ENCODE peak calls at places on chromosomes 6 and 20, in eight cellular contexts. One of them, this sample, is unnamed.

GRCh38 chr20:46057856-46058655 is 29.0 kb downstream of the SLC12A5 start:
- DNase-seq in ELR: peak; percentile 60
- DNase-seq in iris pigment epithelial cell: peak; percentile 57
- DNase-seq in NCI-H1105: no peak
- DNase-seq in stimulated activated CD8-positive, alpha-beta memory T cell treated with anti-CD3 and anti-CD28 coated beads, Interleukin-2, amount 100 ng/mL, for 1 hour: no peak
- DNase-seq in posterior cingulate gyrus: peak; percentile 92
- DNase-seq in activated naive CD4-positive, alpha-beta T cell treated with Interleukin-2 at 50 U/mL for 16 hours: peak; percentile 17
- DNase-seq in T-cell: no peak
- DNase-seq in this sample: peak; percentile 24

GRCh38 chr6:167990016-167990945 is 7.2 kb upstream of the KIF25 start:
- DNase-seq in NCI-H1105: no peak
- DNase-seq in T-cell: no peak
- DNase-seq in activated naive CD4-positive, alpha-beta T cell treated with Interleukin-2 at 50 U/mL for 16 hours: no peak
- DNase-seq in ELR: no peak
- DNase-seq in stimulated activated CD8-positive, alpha-beta memory T cell treated with anti-CD3 and anti-CD28 coated beads, Interleukin-2, amount 100 ng/mL, for 1 hour: no peak
- DNase-seq in posterior cingulate gyrus: no peak
- DNase-seq in iris pigment epithelial cell: no peak
- DNase-seq in this sample: no peak

GRCh38 chr6:109978174-109979032 is at the start of gene GPR6:
- DNase-seq in iris pigment epithelial cell: peak; percentile 41
- DNase-seq in ELR: peak; percentile 52
- DNase-seq in T-cell: no peak
- DNase-seq in posterior cingulate gyrus: peak; percentile 94
- DNase-seq in NCI-H1105: peak; percentile 60
- DNase-seq in stimulated activated CD8-positive, alpha-beta memory T cell treated with anti-CD3 and anti-CD28 coated beads, Interleukin-2, amount 100 ng/mL, for 1 hour: no peak
- DNase-seq in activated naive CD4-positive, alpha-beta T cell treated with Interleukin-2 at 50 U/mL for 16 hours: peak; percentile 12
- DNase-seq in this sample: peak; percentile 69

GRCh38 chr20:20461526-20461925 is 93.6 kb downstream of the INSM1 start:
- DNase-seq in T-cell: no peak
- DNase-seq in ELR: no peak
- DNase-seq in NCI-H1105: no peak
- DNase-seq in iris pigment epithelial cell: no peak
- DNase-seq in posterior cingulate gyrus: no peak
- DNase-seq in activated naive CD4-positive, alpha-beta T cell treated with Interleukin-2 at 50 U/mL for 16 hours: no peak
- DNase-seq in stimulated activated CD8-positive, alpha-beta memory T cell treated with anti-CD3 and anti-CD28 coated beads, Interleukin-2, amount 100 ng/mL, for 1 hour: no peak
- DNase-seq in this sample: no peak

GRCh38 chr20:61932711-61933480 is 132.8 kb downstream of the TAF4 start:
- DNase-seq in T-cell: no peak
- DNase-seq in stimulated activated CD8-positive, alpha-beta memory T cell treated with anti-CD3 and anti-CD28 coated beads, Interleukin-2, amount 100 ng/mL, for 1 hour: no peak
- DNase-seq in activated naive CD4-positive, alpha-beta T cell treated with Interleukin-2 at 50 U/mL for 16 hours: no peak
- DNase-seq in iris pigment epithelial cell: no peak
- DNase-seq in posterior cingulate gyrus: peak; percentile 67
- DNase-seq in NCI-H1105: no peak
- DNase-seq in ELR: no peak
- DNase-seq in this sample: no peak

GRCh38 chr6:26105109-26105730 is 18.0 kb downstream of the HFE start:
- DNase-seq in NCI-H1105: no peak
- DNase-seq in stimulated activated CD8-positive, alpha-beta memory T cell treated with anti-CD3 and anti-CD28 coated beads, Interleukin-2, amount 100 ng/mL, for 1 hour: no peak
- DNase-seq in activated naive CD4-positive, alpha-beta T cell treated with Interleukin-2 at 50 U/mL for 16 hours: no peak
- DNase-seq in T-cell: no peak
- DNase-seq in posterior cingulate gyrus: no peak
- DNase-seq in iris pigment epithelial cell: no peak
- DNase-seq in ELR: peak; percentile 27
- DNase-seq in this sample: no peak

GRCh38 chr6:24004659-24005058 is 121.4 kb upstream of the NRSN1 start:
- DNase-seq in T-cell: no peak
- DNase-seq in activated naive CD4-positive, alpha-beta T cell treated with Interleukin-2 at 50 U/mL for 16 hours: no peak
- DNase-seq in ELR: no peak
- DNase-seq in NCI-H1105: no peak
- DNase-seq in iris pigment epithelial cell: no peak
- DNase-seq in stimulated activated CD8-positive, alpha-beta memory T cell treated with anti-CD3 and anti-CD28 coated beads, Interleukin-2, amount 100 ng/mL, for 1 hour: no peak
- DNase-seq in posterior cingulate gyrus: no peak
- DNase-seq in this sample: no peak

GRCh38 chr20:2872304-2873009 is 824 bp upstream of the PTPRA start:
- DNase-seq in posterior cingulate gyrus: peak; percentile 96
- DNase-seq in iris pigment epithelial cell: peak; percentile 75
- DNase-seq in activated naive CD4-positive, alpha-beta T cell treated with Interleukin-2 at 50 U/mL for 16 hours: peak; percentile 78
- DNase-seq in ELR: peak; percentile 75
- DNase-seq in stimulated activated CD8-positive, alpha-beta memory T cell treated with anti-CD3 and anti-CD28 coated beads, Interleukin-2, amount 100 ng/mL, for 1 hour: peak; percentile 36
- DNase-seq in T-cell: peak; percentile 68
- DNase-seq in NCI-H1105: peak; percentile 54
- DNase-seq in this sample: peak; percentile 85

GRCh38 chr20:34863421-34863965 is 9.2 kb downstream of the GGT7 start:
- DNase-seq in T-cell: no peak
- DNase-seq in ELR: no peak
- DNase-seq in posterior cingulate gyrus: no peak
- DNase-seq in activated naive CD4-positive, alpha-beta T cell treated with Interleukin-2 at 50 U/mL for 16 hours: no peak
- DNase-seq in iris pigment epithelial cell: no peak
- DNase-seq in stimulated activated CD8-positive, alpha-beta memory T cell treated with anti-CD3 and anti-CD28 coated beads, Interleukin-2, amount 100 ng/mL, for 1 hour: no peak
- DNase-seq in NCI-H1105: no peak
- DNase-seq in this sample: no peak

GRCh38 chr6:149897015-149897697 is 757 bp downstream of the RAET1E start:
- DNase-seq in NCI-H1105: no peak
- DNase-seq in ELR: peak; percentile 90
- DNase-seq in posterior cingulate gyrus: no peak
- DNase-seq in activated naive CD4-positive, alpha-beta T cell treated with Interleukin-2 at 50 U/mL for 16 hours: no peak
- DNase-seq in T-cell: no peak
- DNase-seq in stimulated activated CD8-positive, alpha-beta memory T cell treated with anti-CD3 and anti-CD28 coated beads, Interleukin-2, amount 100 ng/mL, for 1 hour: no peak
- DNase-seq in iris pigment epithelial cell: peak; percentile 88
- DNase-seq in this sample: no peak

GRCh38 chr6:100446115-100446921 is 18.4 kb downstream of the SIM1 start:
- DNase-seq in T-cell: no peak
- DNase-seq in ELR: peak; percentile 80
- DNase-seq in stimulated activated CD8-positive, alpha-beta memory T cell treated with anti-CD3 and anti-CD28 coated beads, Interleukin-2, amount 100 ng/mL, for 1 hour: no peak
- DNase-seq in NCI-H1105: peak; percentile 39
- DNase-seq in activated naive CD4-positive, alpha-beta T cell treated with Interleukin-2 at 50 U/mL for 16 hours: no peak
- DNase-seq in iris pigment epithelial cell: no peak
- DNase-seq in posterior cingulate gyrus: no peak
- DNase-seq in this sample: no peak

GRCh38 chr6:139152892-139153271 is 18.0 kb downstream of the HECA start:
- DNase-seq in activated naive CD4-positive, alpha-beta T cell treated with Interleukin-2 at 50 U/mL for 16 hours: no peak
- DNase-seq in NCI-H1105: no peak
- DNase-seq in ELR: no peak
- DNase-seq in stimulated activated CD8-positive, alpha-beta memory T cell treated with anti-CD3 and anti-CD28 coated beads, Interleukin-2, amount 100 ng/mL, for 1 hour: no peak
- DNase-seq in iris pigment epithelial cell: peak; percentile 54
- DNase-seq in T-cell: no peak
- DNase-seq in posterior cingulate gyrus: no peak
- DNase-seq in this sample: no peak

This sample was measured in stimulated activated naive CD8-positive, alpha-beta T cell treated with anti-CD3 and anti-CD28 coated beads, Interleukin-15, Interleukin-2, amounts not matched to agents 100 U/mL and 50 U/mL, for 24 hours.